ENCODE peak calls at places on chromosomes 11 and 22, in seven cellular contexts. E is LoVo; I is neural crest cell; R is tibial nerve; S is stimulated activated CD4-positive, alpha-beta T cell treated with anti-CD3 and anti-CD28 coated beads, Interleukin-12 subunit alpha, Interleukin-12 subunit beta, amount 100 ng/mL, for 24 hours; T is cardiac septum; L is epithelial cell of esophagus. X is an unnamed sample.

GRCh38 chr11:1791912-1792311 is 28.2 kb upstream of the CTSD start:
- DNase-seq in E (no peak), I (no peak), R (no peak), S (no peak), T (no peak), L (no peak), X (no peak)

GRCh38 chr11:77267910-77268309 is 33.6 kb downstream of the GDPD4 start:
- DNase-seq in E (no peak), I (no peak), R (no peak), S (no peak), T (no peak), L (peak), X (no peak)

GRCh38 chr22:48890693-48891554 is 936.7 kb downstream of the BRD1 start:
- DNase-seq in E (no peak), I (no peak), R (no peak), S (no peak), T (no peak), L (no peak), X (no peak)

GRCh38 chr22:48209473-48210271 is 1447.2 kb downstream of the TBC1D22A start:
- DNase-seq in E (no peak), I (no peak), R (no peak), S (no peak), T (no peak), L (no peak), X (no peak)

GRCh38 chr11:121479355-121479754 is 26.6 kb upstream of the SORL1-AS1 start:
- DNase-seq in E (no peak), I (no peak), R (no peak), S (no peak), T (no peak), L (no peak), X (no peak)

GRCh38 chr11:101063706-101064105 is 65.9 kb downstream of the PGR start:
- DNase-seq in E (no peak), I (no peak), R (no peak), S (no peak), T (no peak), L (no peak), X (no peak)

GRCh38 chr11:72391638-72392423 is 42.5 kb downstream of the CLPB start:
- DNase-seq in E (no peak), I (no peak), R (no peak), S (no peak), T (no peak), L (no peak), X (no peak)

GRCh38 chr11:3043315-3043871 is 13.8 kb downstream of the CARS1 start:
- DNase-seq in E (no peak), I (no peak), R (peak), S (no peak), T (peak), L (no peak), X (no peak)

GRCh38 chr22:25364281-25364680 is 144.8 kb downstream of the CRYBB2 start:
- DNase-seq in E (no peak), I (no peak), R (no peak), S (no peak), T (peak), L (no peak), X (no peak)

GRCh38 chr22:45217345-45217744 is 23.3 kb downstream of the KIAA0930 start:
- DNase-seq in E (no peak), I (no peak), R (no peak), S (no peak), T (no peak), L (no peak), X (no peak)

GRCh38 chr11:819129-819931 is 616 bp downstream of the PNPLA2 start:
- DNase-seq in E (peak), I (peak), R (peak), S (peak), T (peak), L (peak), X (peak)

X was measured in GM12892.